ENCODE peak calls at places on chromosome 19, in ten cellular contexts. C is activated naive CD8-positive, alpha-beta T cell treated with anti-CD3 and anti-CD28 coated beads, Interleukin-2, amount 10 ng/mL, durations not matched to agents 7 days and 5 days; F is RCC 7860; V is activated CD4-positive, CD25-positive, alpha-beta regulatory T cell treated with anti-CD3 and anti-CD28 coated beads, Interleukin-2, amount 50 U/mL, for 16 hours; U is AG10803; N is cortex of kidney; S is stromal cell of bone marrow; H is aorta; R is stimulated activated CD8-positive, alpha-beta memory T cell treated with anti-CD3 and anti-CD28 coated beads, Interleukin-2, amount 100 ng/mL, for 1 hour; B is astrocyte of the spinal cord. O is an unnamed sample.

GRCh38 chr19:49613374-49613773 is 22.4 kb downstream of the PRR12 start:
- DNase-seq in C (no peak), F (no peak), V (no peak), U (no peak), N (no peak), S (no peak), H (no peak), R (no peak), B (no peak), O (no peak)

GRCh38 chr19:55080121-55080914 is 4.6 kb downstream of the EPS8L1 start:
- DNase-seq in C (peak), F (no peak), V (peak), U (peak), N (no peak), S (no peak), H (peak), R (peak), B (peak), O (peak)

GRCh38 chr19:11693505-11694499 is 44.9 kb downstream of the ZNF823 start:
- DNase-seq in C (no peak), F (peak), V (no peak), U (peak), N (no peak), S (peak), H (no peak), R (no peak), B (peak), O (peak)

GRCh38 chr19:49109569-49110233 is 4.5 kb upstream of the LIN7B start:
- DNase-seq in C (no peak), F (no peak), V (no peak), U (no peak), N (no peak), S (no peak), H (no peak), R (no peak), B (no peak), O (no peak)

GRCh38 chr19:13866463-13867046 is 10.4 kb upstream of the NANOS3 start:
- DNase-seq in C (no peak), F (no peak), V (no peak), U (no peak), N (no peak), S (no peak), H (no peak), R (no peak), B (no peak), O (no peak)

GRCh38 chr19:3403489-3404323 is 37.3 kb downstream of the NFIC start:
- DNase-seq in C (no peak), F (no peak), V (no peak), U (peak), N (no peak), S (peak), H (peak), R (no peak), B (peak), O (no peak)

GRCh38 chr19:1252818-1253513 is 4.6 kb downstream of the MIDN start:
- DNase-seq in C (peak), F (peak), V (no peak), U (peak), N (no peak), S (peak), H (peak), R (no peak), B (peak), O (peak)

GRCh38 chr19:48341006-48341405 is 15.7 kb downstream of the EMP3 start:
- DNase-seq in C (no peak), F (no peak), V (no peak), U (no peak), N (no peak), S (no peak), H (no peak), R (no peak), B (peak), O (peak)

GRCh38 chr19:676343-677105 is at the start of gene FSTL3:
- DNase-seq in C (no peak), F (peak), V (no peak), U (no peak), N (no peak), S (no peak), H (no peak), R (no peak), B (peak), O (peak)

GRCh38 chr19:36140289-36141038 is 598 bp downstream of the CAPNS1 start:
- DNase-seq in C (no peak), F (peak), V (peak), U (peak), N (no peak), S (no peak), H (peak), R (no peak), B (peak), O (peak)

GRCh38 chr19:4709440-4710280 is 14.0 kb downstream of the DPP9 start:
- DNase-seq in C (no peak), F (peak), V (no peak), U (no peak), N (no peak), S (no peak), H (no peak), R (no peak), B (peak), O (no peak)

GRCh38 chr19:7941895-7942596 is 1.4 kb downstream of the TIMM44 start:
- DNase-seq in C (no peak), F (no peak), V (no peak), U (no peak), N (no peak), S (no peak), H (no peak), R (no peak), B (no peak), O (no peak)

GRCh38 chr19:10842788-10843187 is 5.4 kb upstream of the C19orf38 start:
- DNase-seq in C (no peak), F (no peak), V (no peak), U (no peak), N (no peak), S (no peak), H (no peak), R (no peak), B (no peak), O (no peak)

GRCh38 chr19:2345076-2345475 is 15.0 kb upstream of the TMPRSS9 start:
- DNase-seq in C (no peak), F (no peak), V (no peak), U (no peak), N (no peak), S (no peak), H (no peak), R (no peak), B (no peak), O (no peak)

GRCh38 chr19:19642506-19643157 is 825 bp downstream of the GMIP start:
- DNase-seq in C (peak), F (no peak), V (no peak), U (peak), N (no peak), S (no peak), H (no peak), R (no peak), B (no peak), O (no peak)

GRCh38 chr19:33580645-33581037 is 41.1 kb upstream of the CHST8 start:
- DNase-seq in C (no peak), F (no peak), V (no peak), U (no peak), N (no peak), S (no peak), H (no peak), R (no peak), B (no peak), O (no peak)

GRCh38 chr19:9906475-9907087 is 29.7 kb downstream of the OLFM2 start:
- DNase-seq in C (no peak), F (no peak), V (no peak), U (no peak), N (no peak), S (no peak), H (no peak), R (no peak), B (no peak), O (no peak)

GRCh38 chr19:38145627-38146026 is 78.4 kb downstream of the DPF1 start:
- DNase-seq in C (no peak), F (no peak), V (no peak), U (peak), N (no peak), S (peak), H (no peak), R (no peak), B (no peak), O (no peak)

GRCh38 chr19:1425102-1425842 is 12.9 kb upstream of the RPS15 start:
- DNase-seq in C (no peak), F (no peak), V (no peak), U (no peak), N (no peak), S (no peak), H (no peak), R (no peak), B (peak), O (no peak)

GRCh38 chr19:4425531-4425930 is 23.1 kb downstream of the CHAF1A start:
- DNase-seq in C (no peak), F (no peak), V (no peak), U (peak), N (no peak), S (peak), H (no peak), R (no peak), B (peak), O (no peak)

GRCh38 chr19:1837625-1838105 is 10.6 kb downstream of the REXO1 start:
- DNase-seq in C (peak), F (no peak), V (peak), U (no peak), N (no peak), S (no peak), H (no peak), R (no peak), B (no peak), O (peak)

GRCh38 chr19:18420931-18421330 is 1.7 kb downstream of the SSBP4 start:
- DNase-seq in C (no peak), F (no peak), V (no peak), U (no peak), N (no peak), S (no peak), H (peak), R (no peak), B (no peak), O (no peak)

GRCh38 chr19:5083547-5083965 is 114.6 kb downstream of the KDM4B start:
- DNase-seq in C (no peak), F (no peak), V (no peak), U (no peak), N (no peak), S (peak), H (peak), R (no peak), B (peak), O (no peak)

GRCh38 chr19:10044390-10044789 is 31.1 kb downstream of the RDH8 start:
- DNase-seq in C (no peak), F (no peak), V (no peak), U (no peak), N (no peak), S (no peak), H (no peak), R (no peak), B (no peak), O (peak)

GRCh38 chr19:37964109-37964508 is 57.1 kb downstream of the SIPA1L3 start:
- DNase-seq in C (no peak), F (no peak), V (no peak), U (peak), N (no peak), S (no peak), H (no peak), R (no peak), B (peak), O (no peak)